ENCODE peak calls at places on chromosomes 12 and 14, in four cellular contexts. C is GM04504, W is kidney tubule cell, Y is lower lobe of right lung. M is an unnamed sample.

GRCh38 chr14:34554540-34555250 is 15.2 kb upstream of the EAPP start:
- DNase-seq in C (no peak), W (peak; percentile 67), Y (no peak), M (peak; percentile 30)

GRCh38 chr12:63362166-63362565 is 211.2 kb upstream of the AVPR1A start:
- DNase-seq in Y (no peak), C (no peak), W (no peak), M (no peak)

GRCh38 chr12:4628406-4628805 is 20.4 kb downstream of the AKAP3 start:
- DNase-seq in C (no peak), W (no peak), Y (no peak), M (no peak)

GRCh38 chr14:21169587-21169986 is 13.7 kb upstream of the OR5AU1 start:
- DNase-seq in C (no peak), W (no peak), Y (no peak), M (no peak)

GRCh38 chr12:9378430-9378835 is 170.2 kb upstream of the PZP start:
- DNase-seq in C (no peak), W (peak; percentile 18), Y (no peak), M (no peak)

GRCh38 chr12:92261071-92261470 is 115.4 kb upstream of the BTG1 start:
- DNase-seq in C (no peak), W (no peak), Y (no peak), M (no peak)

GRCh38 chr12:130715996-130716917 is at the start of gene RIMBP2:
- DNase-seq in Y (no peak), W (peak; percentile 70), C (no peak), M (peak; percentile 73)

GRCh38 chr12:25151476-25151875 is 43.5 kb downstream of the DNAI7 start:
- DNase-seq in C (peak; percentile 86), W (peak; percentile 92), Y (no peak), M (peak; percentile 88)

GRCh38 chr12:79549531-79550271 is 141.1 kb downstream of the PAWR start:
- DNase-seq in Y (no peak), W (peak; percentile 28), C (no peak), M (no peak)

GRCh38 chr12:3371018-3371417 is 120.0 kb upstream of the PRMT8 start:
- DNase-seq in C (no peak), Y (no peak), W (no peak), M (no peak)

M was measured in Caki2.